ENCODE peak calls at places on chromosomes 16 and 17, in nine cellular contexts. One of them, this sample, is unnamed. For H3K9me3, the result is how much of the 10 kb centered on the place peaks cover.

GRCh38 chr16:73794936-73795335 is 501.7 kb upstream of the PSMD7 start:
- DNase-seq in psoas muscle: peak
- DNase-seq in H9: no peak
- DNase-seq in tibial nerve: no peak
- DNase-seq in endodermal cell: no peak
- DNase-seq in CD4-positive, alpha-beta T cell: no peak
- DNase-seq in stomach: no peak
- DNase-seq in PC-3: no peak
- DNase-seq in breast epithelium: no peak
- DNase-seq in this sample: peak

GRCh38 chr16:81457326-81458133 is 12.9 kb downstream of the CMIP start:
- DNase-seq in psoas muscle: no peak
- DNase-seq in H9: no peak
- DNase-seq in tibial nerve: no peak
- DNase-seq in endodermal cell: peak
- DNase-seq in CD4-positive, alpha-beta T cell: no peak
- DNase-seq in stomach: no peak
- DNase-seq in PC-3: no peak
- DNase-seq in breast epithelium: no peak
- DNase-seq in this sample: no peak

GRCh38 chr16:55364811-55365210 is 40.8 kb downstream of the IRX6 start:
- DNase-seq in psoas muscle: no peak
- DNase-seq in H9: no peak
- DNase-seq in tibial nerve: no peak
- DNase-seq in endodermal cell: no peak
- DNase-seq in CD4-positive, alpha-beta T cell: no peak
- DNase-seq in stomach: no peak
- DNase-seq in PC-3: no peak
- DNase-seq in breast epithelium: no peak
- DNase-seq in this sample: no peak

GRCh38 chr17:16381496-16381820 is 567 bp downstream of the UBB start:
- DNase-seq in psoas muscle: no peak
- DNase-seq in H9: no peak
- DNase-seq in tibial nerve: no peak
- DNase-seq in endodermal cell: no peak
- DNase-seq in CD4-positive, alpha-beta T cell: no peak
- DNase-seq in stomach: no peak
- DNase-seq in PC-3: no peak
- DNase-seq in breast epithelium: no peak
- DNase-seq in this sample: no peak

GRCh38 chr16:19179890-19180490 is 11.9 kb downstream of the SYT17 start:
- DNase-seq in psoas muscle: peak
- DNase-seq in H9: peak
- DNase-seq in tibial nerve: no peak
- DNase-seq in endodermal cell: peak
- DNase-seq in CD4-positive, alpha-beta T cell: no peak
- DNase-seq in stomach: peak
- DNase-seq in PC-3: peak
- DNase-seq in breast epithelium: no peak
- DNase-seq in this sample: peak

GRCh38 chr17:78669256-78669974 is 92.2 kb upstream of the DNAH17 start:
- DNase-seq in psoas muscle: no peak
- DNase-seq in H9: no peak
- DNase-seq in tibial nerve: no peak
- DNase-seq in endodermal cell: no peak
- DNase-seq in CD4-positive, alpha-beta T cell: no peak
- DNase-seq in stomach: no peak
- DNase-seq in PC-3: no peak
- DNase-seq in breast epithelium: no peak
- DNase-seq in this sample: no peak

GRCh38 chr17:79287743-79288142 is 213.1 kb downstream of the ENGASE start:
- DNase-seq in psoas muscle: no peak
- DNase-seq in H9: no peak
- DNase-seq in tibial nerve: no peak
- DNase-seq in endodermal cell: no peak
- DNase-seq in CD4-positive, alpha-beta T cell: no peak
- DNase-seq in stomach: no peak
- DNase-seq in PC-3: no peak
- DNase-seq in breast epithelium: no peak
- DNase-seq in this sample: no peak

GRCh38 chr16:88613293-88613692 is 25.1 kb upstream of the IL17C start:
- DNase-seq in psoas muscle: no peak
- DNase-seq in H9: no peak
- DNase-seq in tibial nerve: no peak
- DNase-seq in endodermal cell: no peak
- DNase-seq in CD4-positive, alpha-beta T cell: no peak
- DNase-seq in stomach: no peak
- DNase-seq in PC-3: no peak
- DNase-seq in breast epithelium: no peak
- DNase-seq in this sample: no peak

GRCh38 chr17:77442976-77443742 is 302.4 kb downstream of the SEC14L1 start:
- DNase-seq in psoas muscle: no peak
- DNase-seq in H9: no peak
- DNase-seq in tibial nerve: no peak
- DNase-seq in endodermal cell: no peak
- DNase-seq in CD4-positive, alpha-beta T cell: no peak
- DNase-seq in stomach: no peak
- DNase-seq in PC-3: no peak
- DNase-seq in breast epithelium: no peak
- DNase-seq in this sample: no peak

GRCh38 chr16:29029168-29029994 is 44.5 kb downstream of the LAT start:
- DNase-seq in psoas muscle: no peak
- DNase-seq in H9: peak
- DNase-seq in tibial nerve: no peak
- DNase-seq in endodermal cell: peak
- DNase-seq in CD4-positive, alpha-beta T cell: peak
- DNase-seq in stomach: no peak
- DNase-seq in PC-3: peak
- DNase-seq in breast epithelium: no peak
- DNase-seq in this sample: no peak

GRCh38 chr16:52184336-52184735 is 362.6 kb downstream of the TOX3 start:
- DNase-seq in psoas muscle: no peak
- DNase-seq in H9: no peak
- DNase-seq in tibial nerve: no peak
- DNase-seq in endodermal cell: no peak
- DNase-seq in CD4-positive, alpha-beta T cell: no peak
- DNase-seq in stomach: no peak
- DNase-seq in PC-3: no peak
- DNase-seq in breast epithelium: no peak
- DNase-seq in this sample: no peak

GRCh38 chr17:63997341-63998048 is 656 bp upstream of the PRR29 start:
- DNase-seq in psoas muscle: no peak
- DNase-seq in H9: peak
- DNase-seq in tibial nerve: no peak
- DNase-seq in endodermal cell: no peak
- DNase-seq in CD4-positive, alpha-beta T cell: no peak
- DNase-seq in stomach: no peak
- DNase-seq in PC-3: no peak
- DNase-seq in breast epithelium: no peak
- DNase-seq in this sample: peak

GRCh38 chr16:69037373-69038160 is 67.9 kb upstream of the HAS3 start:
- DNase-seq in psoas muscle: no peak
- DNase-seq in H9: no peak
- DNase-seq in tibial nerve: no peak
- DNase-seq in endodermal cell: no peak
- DNase-seq in CD4-positive, alpha-beta T cell: no peak
- DNase-seq in stomach: peak
- DNase-seq in PC-3: peak
- DNase-seq in breast epithelium: no peak
- DNase-seq in this sample: peak

GRCh38 chr17:72657467-72658317 is 434.8 kb downstream of the SLC39A11 start:
- DNase-seq in psoas muscle: no peak
- DNase-seq in H9: no peak
- DNase-seq in tibial nerve: no peak
- DNase-seq in endodermal cell: peak
- DNase-seq in CD4-positive, alpha-beta T cell: no peak
- DNase-seq in stomach: no peak
- DNase-seq in PC-3: peak
- DNase-seq in breast epithelium: no peak
- DNase-seq in this sample: no peak

GRCh38 chr16:27547134-27547533 is 2.6 kb downstream of the GTF3C1 start:
- DNase-seq in psoas muscle: no peak
- DNase-seq in H9: no peak
- DNase-seq in tibial nerve: no peak
- DNase-seq in endodermal cell: no peak
- DNase-seq in CD4-positive, alpha-beta T cell: no peak
- DNase-seq in stomach: no peak
- DNase-seq in PC-3: peak
- DNase-seq in breast epithelium: no peak
- DNase-seq in this sample: no peak

GRCh38 chr17:50064253-50064991 is 8.5 kb downstream of the ITGA3 start:
- DNase-seq in psoas muscle: peak
- DNase-seq in H9: no peak
- DNase-seq in tibial nerve: no peak
- DNase-seq in endodermal cell: peak
- DNase-seq in CD4-positive, alpha-beta T cell: no peak
- DNase-seq in stomach: no peak
- DNase-seq in PC-3: peak
- DNase-seq in breast epithelium: peak
- DNase-seq in this sample: peak

GRCh38 chr16:11303405-11304138 is 22.4 kb upstream of the PRM1 start:
- DNase-seq in psoas muscle: no peak
- DNase-seq in H9: no peak
- DNase-seq in tibial nerve: no peak
- DNase-seq in endodermal cell: no peak
- DNase-seq in CD4-positive, alpha-beta T cell: no peak
- DNase-seq in stomach: peak
- DNase-seq in PC-3: peak
- DNase-seq in breast epithelium: peak
- DNase-seq in this sample: no peak

GRCh38 chr16:56610017-56610608 is 1.7 kb downstream of the MT2A start:
- DNase-seq in psoas muscle: peak
- DNase-seq in H9: no peak
- DNase-seq in tibial nerve: no peak
- DNase-seq in endodermal cell: no peak
- DNase-seq in CD4-positive, alpha-beta T cell: peak
- DNase-seq in stomach: peak
- DNase-seq in PC-3: peak
- DNase-seq in breast epithelium: peak
- DNase-seq in this sample: peak

GRCh38 chr16:86584071-86584685 is 5.8 kb downstream of the FOXL1 start:
- DNase-seq in psoas muscle: no peak
- DNase-seq in H9: no peak
- DNase-seq in tibial nerve: no peak
- DNase-seq in endodermal cell: no peak
- DNase-seq in CD4-positive, alpha-beta T cell: no peak
- DNase-seq in stomach: no peak
- DNase-seq in PC-3: peak
- DNase-seq in breast epithelium: no peak
- DNase-seq in this sample: peak
- TF ChIP-seq CTCF in psoas muscle: no peak
- TF ChIP-seq CTCF in H9: no peak
- TF ChIP-seq CTCF in tibial nerve: no peak
- TF ChIP-seq CTCF in endodermal cell: no peak
- TF ChIP-seq CTCF in CD4-positive, alpha-beta T cell: no peak
- TF ChIP-seq CTCF in stomach: no peak
- TF ChIP-seq CTCF in PC-3: no peak
- TF ChIP-seq CTCF in breast epithelium: no peak
- TF ChIP-seq CTCF in this sample: no peak

DNA sequence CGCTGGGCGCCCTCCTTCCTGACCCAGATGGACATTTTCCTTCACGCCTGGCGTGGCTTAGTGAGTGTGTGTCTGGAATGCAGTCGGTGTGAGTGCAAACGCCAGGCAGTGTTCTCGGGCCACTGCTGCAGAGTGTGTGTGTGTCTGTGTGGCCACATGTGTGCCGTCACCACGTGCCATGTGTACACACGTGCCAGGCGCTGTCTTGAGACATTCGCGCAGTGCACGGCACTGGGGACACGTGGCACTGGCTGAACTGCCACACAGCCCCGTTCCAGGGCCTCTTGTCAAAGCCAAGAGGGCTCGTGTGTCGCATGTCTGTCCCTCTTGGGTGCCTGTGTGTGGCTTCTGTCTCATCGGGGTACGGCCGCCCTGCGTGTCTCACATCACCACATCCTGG is 28.8 kb downstream of the MAPK8IP3 start:
- DNase-seq in psoas muscle: no peak
- DNase-seq in H9: no peak
- DNase-seq in tibial nerve: no peak
- DNase-seq in endodermal cell: no peak
- DNase-seq in CD4-positive, alpha-beta T cell: no peak
- DNase-seq in stomach: no peak
- DNase-seq in PC-3: no peak
- DNase-seq in breast epithelium: no peak
- DNase-seq in this sample: no peak
- H3K9me3 ChIP-seq in psoas muscle: under half
- H3K9me3 ChIP-seq in H9: under half
- H3K9me3 ChIP-seq in tibial nerve: under half
- H3K9me3 ChIP-seq in endodermal cell: under half
- H3K9me3 ChIP-seq in CD4-positive, alpha-beta T cell: under half
- H3K9me3 ChIP-seq in stomach: under half
- H3K9me3 ChIP-seq in PC-3: under half
- H3K9me3 ChIP-seq in breast epithelium: under half
- H3K9me3 ChIP-seq in this sample: under half

GRCh38 chr17:20208717-20209116 is 199.6 kb downstream of the SPECC1 start:
- DNase-seq in psoas muscle: no peak
- DNase-seq in H9: no peak
- DNase-seq in tibial nerve: no peak
- DNase-seq in endodermal cell: no peak
- DNase-seq in CD4-positive, alpha-beta T cell: no peak
- DNase-seq in stomach: no peak
- DNase-seq in PC-3: no peak
- DNase-seq in breast epithelium: no peak
- DNase-seq in this sample: no peak
- H3K27ac ChIP-seq in psoas muscle: no peak
- H3K27ac ChIP-seq in H9: no peak
- H3K27ac ChIP-seq in tibial nerve: no peak
- H3K27ac ChIP-seq in endodermal cell: no peak
- H3K27ac ChIP-seq in CD4-positive, alpha-beta T cell: no peak
- H3K27ac ChIP-seq in stomach: no peak
- H3K27ac ChIP-seq in PC-3: no peak
- H3K27ac ChIP-seq in breast epithelium: no peak
- H3K27ac ChIP-seq in this sample: no peak

GRCh38 chr16:58109330-58109729 is 19.9 kb downstream of the CFAP20 start:
- DNase-seq in psoas muscle: no peak
- DNase-seq in H9: no peak
- DNase-seq in tibial nerve: no peak
- DNase-seq in endodermal cell: no peak
- DNase-seq in CD4-positive, alpha-beta T cell: no peak
- DNase-seq in stomach: no peak
- DNase-seq in PC-3: no peak
- DNase-seq in breast epithelium: no peak
- DNase-seq in this sample: no peak

GRCh38 chr16:58105619-58106018 is 23.6 kb downstream of the CFAP20 start:
- DNase-seq in psoas muscle: no peak
- DNase-seq in H9: no peak
- DNase-seq in tibial nerve: no peak
- DNase-seq in endodermal cell: no peak
- DNase-seq in CD4-positive, alpha-beta T cell: no peak
- DNase-seq in stomach: no peak
- DNase-seq in PC-3: no peak
- DNase-seq in breast epithelium: no peak
- DNase-seq in this sample: no peak

GRCh38 chr16:58109881-58110280 is 19.3 kb downstream of the CFAP20 start:
- DNase-seq in psoas muscle: no peak
- DNase-seq in H9: no peak
- DNase-seq in tibial nerve: no peak
- DNase-seq in endodermal cell: no peak
- DNase-seq in CD4-positive, alpha-beta T cell: no peak
- DNase-seq in stomach: no peak
- DNase-seq in PC-3: no peak
- DNase-seq in breast epithelium: no peak
- DNase-seq in this sample: no peak

GRCh38 chr16:58110590-58111330 is 18.4 kb downstream of the CFAP20 start:
- DNase-seq in psoas muscle: no peak
- DNase-seq in H9: no peak
- DNase-seq in tibial nerve: no peak
- DNase-seq in endodermal cell: no peak
- DNase-seq in CD4-positive, alpha-beta T cell: no peak
- DNase-seq in stomach: peak
- DNase-seq in PC-3: no peak
- DNase-seq in breast epithelium: no peak
- DNase-seq in this sample: no peak

GRCh38 chr16:58107228-58107627 is 22.0 kb downstream of the CFAP20 start:
- DNase-seq in psoas muscle: no peak
- DNase-seq in H9: no peak
- DNase-seq in tibial nerve: no peak
- DNase-seq in endodermal cell: no peak
- DNase-seq in CD4-positive, alpha-beta T cell: no peak
- DNase-seq in stomach: no peak
- DNase-seq in PC-3: no peak
- DNase-seq in breast epithelium: no peak
- DNase-seq in this sample: no peak
- TF ChIP-seq CTCF in psoas muscle: no peak
- TF ChIP-seq CTCF in H9: no peak
- TF ChIP-seq CTCF in tibial nerve: no peak
- TF ChIP-seq CTCF in endodermal cell: peak
- TF ChIP-seq CTCF in CD4-positive, alpha-beta T cell: no peak
- TF ChIP-seq CTCF in stomach: no peak
- TF ChIP-seq CTCF in PC-3: no peak
- TF ChIP-seq CTCF in breast epithelium: no peak
- TF ChIP-seq CTCF in this sample: no peak

This sample was measured in tibial artery.